ENCODE peak calls at places on chromosomes 13 and 19, in eight cellular contexts. One of them, this sample, is unnamed.

GRCh38 chr19:2607712-2608601 is 94.5 kb downstream of the GNG7 start:
- DNase-seq in stimulated activated CD8-positive, alpha-beta memory T cell treated with anti-CD3 and anti-CD28 coated beads, Interleukin-2, amount 100 ng/mL, for 48 hours: peak; percentile 86
- DNase-seq in activated gamma-delta T cell treated with Interleukin-2 at 50 U/mL for 16 hours: peak; percentile 78
- DNase-seq in ELF-1: no peak
- DNase-seq in DMS 273 treated with DMSO at 0.1 percent for 48 hours: no peak
- DNase-seq in heart right ventricle: no peak
- DNase-seq in nephron progenitor cell: no peak
- DNase-seq in tibial artery: no peak
- DNase-seq in this sample: no peak

GRCh38 chr13:40170982-40171381 is 495.5 kb downstream of the FOXO1 start:
- DNase-seq in stimulated activated CD8-positive, alpha-beta memory T cell treated with anti-CD3 and anti-CD28 coated beads, Interleukin-2, amount 100 ng/mL, for 48 hours: no peak
- DNase-seq in activated gamma-delta T cell treated with Interleukin-2 at 50 U/mL for 16 hours: no peak
- DNase-seq in ELF-1: no peak
- DNase-seq in DMS 273 treated with DMSO at 0.1 percent for 48 hours: no peak
- DNase-seq in heart right ventricle: no peak
- DNase-seq in nephron progenitor cell: no peak
- DNase-seq in tibial artery: no peak
- DNase-seq in this sample: no peak

GRCh38 chr19:17888260-17888659 is 16.5 kb downstream of the SLC5A5 start:
- DNase-seq in stimulated activated CD8-positive, alpha-beta memory T cell treated with anti-CD3 and anti-CD28 coated beads, Interleukin-2, amount 100 ng/mL, for 48 hours: no peak
- DNase-seq in activated gamma-delta T cell treated with Interleukin-2 at 50 U/mL for 16 hours: no peak
- DNase-seq in ELF-1: no peak
- DNase-seq in DMS 273 treated with DMSO at 0.1 percent for 48 hours: no peak
- DNase-seq in heart right ventricle: no peak
- DNase-seq in nephron progenitor cell: no peak
- DNase-seq in tibial artery: no peak
- DNase-seq in this sample: no peak

GRCh38 chr19:51292971-51293370 is 18.5 kb upstream of the IGLON5 start:
- DNase-seq in stimulated activated CD8-positive, alpha-beta memory T cell treated with anti-CD3 and anti-CD28 coated beads, Interleukin-2, amount 100 ng/mL, for 48 hours: no peak
- DNase-seq in activated gamma-delta T cell treated with Interleukin-2 at 50 U/mL for 16 hours: no peak
- DNase-seq in ELF-1: peak; percentile 66
- DNase-seq in DMS 273 treated with DMSO at 0.1 percent for 48 hours: no peak
- DNase-seq in heart right ventricle: peak; percentile 18
- DNase-seq in nephron progenitor cell: no peak
- DNase-seq in tibial artery: no peak
- DNase-seq in this sample: no peak

GRCh38 chr19:45958763-45959516 is 14.7 kb downstream of the NOVA2 start:
- DNase-seq in stimulated activated CD8-positive, alpha-beta memory T cell treated with anti-CD3 and anti-CD28 coated beads, Interleukin-2, amount 100 ng/mL, for 48 hours: no peak
- DNase-seq in activated gamma-delta T cell treated with Interleukin-2 at 50 U/mL for 16 hours: no peak
- DNase-seq in ELF-1: no peak
- DNase-seq in DMS 273 treated with DMSO at 0.1 percent for 48 hours: no peak
- DNase-seq in heart right ventricle: no peak
- DNase-seq in nephron progenitor cell: no peak
- DNase-seq in tibial artery: no peak
- DNase-seq in this sample: no peak

GRCh38 chr13:39581177-39581576 is 21.8 kb downstream of the LHFPL6 start:
- DNase-seq in stimulated activated CD8-positive, alpha-beta memory T cell treated with anti-CD3 and anti-CD28 coated beads, Interleukin-2, amount 100 ng/mL, for 48 hours: no peak
- DNase-seq in activated gamma-delta T cell treated with Interleukin-2 at 50 U/mL for 16 hours: no peak
- DNase-seq in ELF-1: no peak
- DNase-seq in DMS 273 treated with DMSO at 0.1 percent for 48 hours: no peak
- DNase-seq in heart right ventricle: no peak
- DNase-seq in nephron progenitor cell: no peak
- DNase-seq in tibial artery: no peak
- DNase-seq in this sample: no peak

GRCh38 chr13:101303512-101303911 is 112.8 kb downstream of the NALCN start:
- DNase-seq in stimulated activated CD8-positive, alpha-beta memory T cell treated with anti-CD3 and anti-CD28 coated beads, Interleukin-2, amount 100 ng/mL, for 48 hours: no peak
- DNase-seq in activated gamma-delta T cell treated with Interleukin-2 at 50 U/mL for 16 hours: no peak
- DNase-seq in ELF-1: no peak
- DNase-seq in DMS 273 treated with DMSO at 0.1 percent for 48 hours: no peak
- DNase-seq in heart right ventricle: no peak
- DNase-seq in nephron progenitor cell: no peak
- DNase-seq in tibial artery: no peak
- DNase-seq in this sample: no peak

GRCh38 chr13:94860981-94861407 is 148.6 kb upstream of the SOX21 start:
- DNase-seq in stimulated activated CD8-positive, alpha-beta memory T cell treated with anti-CD3 and anti-CD28 coated beads, Interleukin-2, amount 100 ng/mL, for 48 hours: no peak
- DNase-seq in activated gamma-delta T cell treated with Interleukin-2 at 50 U/mL for 16 hours: no peak
- DNase-seq in ELF-1: no peak
- DNase-seq in DMS 273 treated with DMSO at 0.1 percent for 48 hours: no peak
- DNase-seq in heart right ventricle: no peak
- DNase-seq in nephron progenitor cell: no peak
- DNase-seq in tibial artery: no peak
- DNase-seq in this sample: no peak

GRCh38 chr13:106532111-106532929 is 3.1 kb downstream of the EFNB2 start:
- DNase-seq in stimulated activated CD8-positive, alpha-beta memory T cell treated with anti-CD3 and anti-CD28 coated beads, Interleukin-2, amount 100 ng/mL, for 48 hours: no peak
- DNase-seq in activated gamma-delta T cell treated with Interleukin-2 at 50 U/mL for 16 hours: no peak
- DNase-seq in ELF-1: peak; percentile 69
- DNase-seq in DMS 273 treated with DMSO at 0.1 percent for 48 hours: no peak
- DNase-seq in heart right ventricle: no peak
- DNase-seq in nephron progenitor cell: no peak
- DNase-seq in tibial artery: no peak
- DNase-seq in this sample: no peak

GRCh38 chr19:48341006-48341405 is 15.7 kb downstream of the EMP3 start:
- DNase-seq in stimulated activated CD8-positive, alpha-beta memory T cell treated with anti-CD3 and anti-CD28 coated beads, Interleukin-2, amount 100 ng/mL, for 48 hours: no peak
- DNase-seq in activated gamma-delta T cell treated with Interleukin-2 at 50 U/mL for 16 hours: no peak
- DNase-seq in ELF-1: no peak
- DNase-seq in DMS 273 treated with DMSO at 0.1 percent for 48 hours: peak; percentile 98
- DNase-seq in heart right ventricle: no peak
- DNase-seq in nephron progenitor cell: no peak
- DNase-seq in tibial artery: no peak
- DNase-seq in this sample: no peak

GRCh38 chr13:113982296-113982661 is 8.4 kb upstream of the C13orf46 start:
- DNase-seq in stimulated activated CD8-positive, alpha-beta memory T cell treated with anti-CD3 and anti-CD28 coated beads, Interleukin-2, amount 100 ng/mL, for 48 hours: no peak
- DNase-seq in activated gamma-delta T cell treated with Interleukin-2 at 50 U/mL for 16 hours: no peak
- DNase-seq in ELF-1: no peak
- DNase-seq in DMS 273 treated with DMSO at 0.1 percent for 48 hours: no peak
- DNase-seq in heart right ventricle: no peak
- DNase-seq in nephron progenitor cell: no peak
- DNase-seq in tibial artery: peak; percentile 59
- DNase-seq in this sample: no peak

GRCh38 chr13:40383132-40383531 is 283.3 kb downstream of the FOXO1 start:
- DNase-seq in stimulated activated CD8-positive, alpha-beta memory T cell treated with anti-CD3 and anti-CD28 coated beads, Interleukin-2, amount 100 ng/mL, for 48 hours: no peak
- DNase-seq in activated gamma-delta T cell treated with Interleukin-2 at 50 U/mL for 16 hours: no peak
- DNase-seq in ELF-1: peak; percentile 51
- DNase-seq in DMS 273 treated with DMSO at 0.1 percent for 48 hours: no peak
- DNase-seq in heart right ventricle: no peak
- DNase-seq in nephron progenitor cell: no peak
- DNase-seq in tibial artery: no peak
- DNase-seq in this sample: no peak

GRCh38 chr13:61410669-61411297 is 4.9 kb downstream of the PCDH20 start:
- DNase-seq in stimulated activated CD8-positive, alpha-beta memory T cell treated with anti-CD3 and anti-CD28 coated beads, Interleukin-2, amount 100 ng/mL, for 48 hours: no peak
- DNase-seq in activated gamma-delta T cell treated with Interleukin-2 at 50 U/mL for 16 hours: no peak
- DNase-seq in ELF-1: no peak
- DNase-seq in DMS 273 treated with DMSO at 0.1 percent for 48 hours: no peak
- DNase-seq in heart right ventricle: no peak
- DNase-seq in nephron progenitor cell: no peak
- DNase-seq in tibial artery: no peak
- DNase-seq in this sample: no peak

GRCh38 chr19:16160943-16161560 is 12.3 kb downstream of the CIB3 start:
- DNase-seq in stimulated activated CD8-positive, alpha-beta memory T cell treated with anti-CD3 and anti-CD28 coated beads, Interleukin-2, amount 100 ng/mL, for 48 hours: peak; percentile 49
- DNase-seq in activated gamma-delta T cell treated with Interleukin-2 at 50 U/mL for 16 hours: no peak
- DNase-seq in ELF-1: no peak
- DNase-seq in DMS 273 treated with DMSO at 0.1 percent for 48 hours: no peak
- DNase-seq in heart right ventricle: no peak
- DNase-seq in nephron progenitor cell: no peak
- DNase-seq in tibial artery: no peak
- DNase-seq in this sample: no peak

GRCh38 chr19:2055871-2056809 is 5.1 kb upstream of the MKNK2 start:
- DNase-seq in stimulated activated CD8-positive, alpha-beta memory T cell treated with anti-CD3 and anti-CD28 coated beads, Interleukin-2, amount 100 ng/mL, for 48 hours: no peak
- DNase-seq in activated gamma-delta T cell treated with Interleukin-2 at 50 U/mL for 16 hours: no peak
- DNase-seq in ELF-1: no peak
- DNase-seq in DMS 273 treated with DMSO at 0.1 percent for 48 hours: no peak
- DNase-seq in heart right ventricle: peak; percentile 56
- DNase-seq in nephron progenitor cell: no peak
- DNase-seq in tibial artery: peak; percentile 82
- DNase-seq in this sample: no peak

GRCh38 chr19:32814046-32814445 is 55.5 kb downstream of the SLC7A9 start:
- DNase-seq in stimulated activated CD8-positive, alpha-beta memory T cell treated with anti-CD3 and anti-CD28 coated beads, Interleukin-2, amount 100 ng/mL, for 48 hours: no peak
- DNase-seq in activated gamma-delta T cell treated with Interleukin-2 at 50 U/mL for 16 hours: no peak
- DNase-seq in ELF-1: no peak
- DNase-seq in DMS 273 treated with DMSO at 0.1 percent for 48 hours: no peak
- DNase-seq in heart right ventricle: no peak
- DNase-seq in nephron progenitor cell: no peak
- DNase-seq in tibial artery: no peak
- DNase-seq in this sample: no peak

GRCh38 chr19:3067549-3067948 is 5.3 kb upstream of the TLE5 start:
- DNase-seq in stimulated activated CD8-positive, alpha-beta memory T cell treated with anti-CD3 and anti-CD28 coated beads, Interleukin-2, amount 100 ng/mL, for 48 hours: no peak
- DNase-seq in activated gamma-delta T cell treated with Interleukin-2 at 50 U/mL for 16 hours: no peak
- DNase-seq in ELF-1: no peak
- DNase-seq in DMS 273 treated with DMSO at 0.1 percent for 48 hours: no peak
- DNase-seq in heart right ventricle: no peak
- DNase-seq in nephron progenitor cell: no peak
- DNase-seq in tibial artery: peak; percentile 59
- DNase-seq in this sample: no peak

GRCh38 chr13:47478985-47479384 is 522.1 kb downstream of the SUCLA2 start:
- DNase-seq in stimulated activated CD8-positive, alpha-beta memory T cell treated with anti-CD3 and anti-CD28 coated beads, Interleukin-2, amount 100 ng/mL, for 48 hours: no peak
- DNase-seq in activated gamma-delta T cell treated with Interleukin-2 at 50 U/mL for 16 hours: no peak
- DNase-seq in ELF-1: no peak
- DNase-seq in DMS 273 treated with DMSO at 0.1 percent for 48 hours: no peak
- DNase-seq in heart right ventricle: peak; percentile 39
- DNase-seq in nephron progenitor cell: no peak
- DNase-seq in tibial artery: no peak
- DNase-seq in this sample: no peak

GRCh38 chr13:77981191-77981925 is 62.7 kb upstream of the EDNRB start:
- DNase-seq in stimulated activated CD8-positive, alpha-beta memory T cell treated with anti-CD3 and anti-CD28 coated beads, Interleukin-2, amount 100 ng/mL, for 48 hours: no peak
- DNase-seq in activated gamma-delta T cell treated with Interleukin-2 at 50 U/mL for 16 hours: no peak
- DNase-seq in ELF-1: no peak
- DNase-seq in DMS 273 treated with DMSO at 0.1 percent for 48 hours: no peak
- DNase-seq in heart right ventricle: no peak
- DNase-seq in nephron progenitor cell: no peak
- DNase-seq in tibial artery: no peak
- DNase-seq in this sample: no peak

GRCh38 chr19:17091758-17092333 is 16.3 kb downstream of the MYO9B start:
- DNase-seq in stimulated activated CD8-positive, alpha-beta memory T cell treated with anti-CD3 and anti-CD28 coated beads, Interleukin-2, amount 100 ng/mL, for 48 hours: no peak
- DNase-seq in activated gamma-delta T cell treated with Interleukin-2 at 50 U/mL for 16 hours: peak; percentile 41
- DNase-seq in ELF-1: no peak
- DNase-seq in DMS 273 treated with DMSO at 0.1 percent for 48 hours: no peak
- DNase-seq in heart right ventricle: peak; percentile 57
- DNase-seq in nephron progenitor cell: no peak
- DNase-seq in tibial artery: peak; percentile 81
- DNase-seq in this sample: no peak

GRCh38 chr19:16886305-16886880 is 2.4 kb upstream of the F2RL3 start:
- DNase-seq in stimulated activated CD8-positive, alpha-beta memory T cell treated with anti-CD3 and anti-CD28 coated beads, Interleukin-2, amount 100 ng/mL, for 48 hours: no peak
- DNase-seq in activated gamma-delta T cell treated with Interleukin-2 at 50 U/mL for 16 hours: no peak
- DNase-seq in ELF-1: no peak
- DNase-seq in DMS 273 treated with DMSO at 0.1 percent for 48 hours: no peak
- DNase-seq in heart right ventricle: peak; percentile 81
- DNase-seq in nephron progenitor cell: no peak
- DNase-seq in tibial artery: no peak
- DNase-seq in this sample: no peak

GRCh38 chr19:45103200-45103624 is 10.2 kb downstream of the PPP1R37 start:
- DNase-seq in stimulated activated CD8-positive, alpha-beta memory T cell treated with anti-CD3 and anti-CD28 coated beads, Interleukin-2, amount 100 ng/mL, for 48 hours: no peak
- DNase-seq in activated gamma-delta T cell treated with Interleukin-2 at 50 U/mL for 16 hours: peak; percentile 48
- DNase-seq in ELF-1: peak; percentile 53
- DNase-seq in DMS 273 treated with DMSO at 0.1 percent for 48 hours: no peak
- DNase-seq in heart right ventricle: no peak
- DNase-seq in nephron progenitor cell: no peak
- DNase-seq in tibial artery: no peak
- DNase-seq in this sample: no peak

GRCh38 chr13:106533940-106534843 is 1.3 kb downstream of the EFNB2 start:
- DNase-seq in stimulated activated CD8-positive, alpha-beta memory T cell treated with anti-CD3 and anti-CD28 coated beads, Interleukin-2, amount 100 ng/mL, for 48 hours: no peak
- DNase-seq in activated gamma-delta T cell treated with Interleukin-2 at 50 U/mL for 16 hours: peak; percentile 16
- DNase-seq in ELF-1: peak; percentile 65
- DNase-seq in DMS 273 treated with DMSO at 0.1 percent for 48 hours: no peak
- DNase-seq in heart right ventricle: peak; percentile 53
- DNase-seq in nephron progenitor cell: peak; percentile 52
- DNase-seq in tibial artery: peak; percentile 73
- DNase-seq in this sample: no peak

This sample was measured in tibial nerve.